ENCODE peak calls at places on chromosomes 7 and 10, in five cellular contexts. R, K, U, L and F are unnamed samples.
A peak's percentile ranks its signal among the peaks of the same experiment; 100 is the strongest.

GRCh38 chr10:74150151-74151056 is at the start of gene AP3M1:
- DNase-seq in R (peak; percentile 88), K (peak; percentile 88), U (no peak), L (peak; percentile 82), F (no peak)

GRCh38 chr10:44036425-44036824 is 348.5 kb downstream of the CXCL12 start:
- DNase-seq in R (no peak), K (no peak), U (no peak), L (no peak), F (no peak)

GRCh38 chr10:21479553-21480315 is 45.7 kb downstream of the SKIDA1 start:
- DNase-seq in R (no peak), K (no peak), U (no peak), L (no peak), F (no peak)

GRCh38 chr7:96995406-96996110 is 9.8 kb upstream of the DLX6 start:
- DNase-seq in R (no peak), K (no peak), U (no peak), L (no peak), F (no peak)

GRCh38 chr7:20786779-20787651 is at the start of gene SP8:
- DNase-seq in R (peak; percentile 84), K (no peak), U (peak; percentile 90), L (no peak), F (no peak)

GRCh38 chr7:17302575-17303142 is 4.2 kb downstream of the AHR start:
- DNase-seq in R (no peak), K (no peak), U (peak; percentile 13), L (no peak), F (no peak)

GRCh38 chr7:151900591-151901312 is 23.8 kb upstream of the PRKAG2 start:
- DNase-seq in R (no peak), K (no peak), U (no peak), L (no peak), F (no peak)

GRCh38 chr7:144842377-144842851 is 6.6 kb upstream of the TPK1 start:
- DNase-seq in R (no peak), K (no peak), U (no peak), L (peak; percentile 47), F (no peak)

GRCh38 chr10:46531737-46532136 is 24.7 kb downstream of the GPRIN2 start:
- DNase-seq in R (no peak), K (no peak), U (no peak), L (no peak), F (no peak)

GRCh38 chr7:107291434-107291833 is 122.6 kb downstream of the HBP1 start:
- DNase-seq in R (no peak), K (no peak), U (no peak), L (no peak), F (no peak)

GRCh38 chr7:78634073-78634472 is 819.4 kb downstream of the MAGI2 start:
- DNase-seq in R (no peak), K (no peak), U (no peak), L (no peak), F (no peak)

GRCh38 chr10:75599875-75600648 is 168.6 kb downstream of the LRMDA start:
- DNase-seq in R (no peak), K (no peak), U (peak; percentile 45), L (no peak), F (no peak)

GRCh38 chr10:29712108-29712507 is 77.3 kb upstream of the SVIL start:
- DNase-seq in R (peak; percentile 71), K (no peak), U (peak; percentile 42), L (no peak), F (no peak)

GRCh38 chr7:4144801-4145470 is 537.2 kb upstream of the FOXK1 start:
- DNase-seq in R (peak; percentile 61), K (no peak), U (no peak), L (no peak), F (no peak)

GRCh38 chr10:87659571-87660483 is at the start of gene PAPSS2:
- DNase-seq in R (peak; percentile 71), K (no peak), U (peak; percentile 6), L (peak; percentile 64), F (no peak)

GRCh38 chr10:25999295-25999981 is 65.4 kb downstream of the MYO3A start:
- DNase-seq in R (no peak), K (no peak), U (no peak), L (no peak), F (no peak)